ENCODE peak calls at places on chromosomes 16 and 17, in eight cellular contexts. One of them, this sample, is unnamed.
A peak's percentile ranks its signal among the peaks of the same experiment; 100 is the strongest.

GRCh38 chr17:77025781-77026180 is 115.0 kb upstream of the SEC14L1 start:
- DNase-seq in CD4-positive, CD25-positive, alpha-beta regulatory T cell: no peak
- DNase-seq in D721Med: no peak
- DNase-seq in HTR-8/SVneo: no peak
- DNase-seq in GM10248: no peak
- DNase-seq in retina: no peak
- DNase-seq in AG04449: no peak
- DNase-seq in NCI-H345: no peak
- DNase-seq in this sample: no peak

GRCh38 chr16:1180772-1181714 is 28.1 kb downstream of the CACNA1H start:
- DNase-seq in CD4-positive, CD25-positive, alpha-beta regulatory T cell: no peak
- DNase-seq in D721Med: no peak
- DNase-seq in HTR-8/SVneo: no peak
- DNase-seq in GM10248: no peak
- DNase-seq in retina: peak; percentile 75
- DNase-seq in AG04449: no peak
- DNase-seq in NCI-H345: no peak
- DNase-seq in this sample: no peak

GRCh38 chr17:40284085-40284713 is 3.5 kb upstream of the CDC6 start:
- DNase-seq in CD4-positive, CD25-positive, alpha-beta regulatory T cell: no peak
- DNase-seq in D721Med: no peak
- DNase-seq in HTR-8/SVneo: peak; percentile 41
- DNase-seq in GM10248: no peak
- DNase-seq in retina: no peak
- DNase-seq in AG04449: peak; percentile 78
- DNase-seq in NCI-H345: no peak
- DNase-seq in this sample: no peak

GRCh38 chr16:35391328-35391727 is 1931.9 kb downstream of the TP53TG3F start:
- DNase-seq in CD4-positive, CD25-positive, alpha-beta regulatory T cell: peak; percentile 1
- DNase-seq in D721Med: no peak
- DNase-seq in HTR-8/SVneo: no peak
- DNase-seq in GM10248: no peak
- DNase-seq in retina: no peak
- DNase-seq in AG04449: no peak
- DNase-seq in NCI-H345: peak; percentile 33
- DNase-seq in this sample: no peak

GRCh38 chr16:67394271-67395104 is 1.2 kb upstream of the TPPP3 start:
- DNase-seq in CD4-positive, CD25-positive, alpha-beta regulatory T cell: no peak
- DNase-seq in D721Med: no peak
- DNase-seq in HTR-8/SVneo: no peak
- DNase-seq in GM10248: no peak
- DNase-seq in retina: peak; percentile 61
- DNase-seq in AG04449: no peak
- DNase-seq in NCI-H345: no peak
- DNase-seq in this sample: peak; percentile 37

GRCh38 chr17:78812849-78813248 is 27.8 kb downstream of the USP36 start:
- DNase-seq in CD4-positive, CD25-positive, alpha-beta regulatory T cell: no peak
- DNase-seq in D721Med: no peak
- DNase-seq in HTR-8/SVneo: no peak
- DNase-seq in GM10248: no peak
- DNase-seq in retina: no peak
- DNase-seq in AG04449: no peak
- DNase-seq in NCI-H345: no peak
- DNase-seq in this sample: no peak

GRCh38 chr16:15701975-15702970 is 52.2 kb downstream of the NDE1 start:
- DNase-seq in CD4-positive, CD25-positive, alpha-beta regulatory T cell: no peak
- DNase-seq in D721Med: no peak
- DNase-seq in HTR-8/SVneo: no peak
- DNase-seq in GM10248: no peak
- DNase-seq in retina: no peak
- DNase-seq in AG04449: no peak
- DNase-seq in NCI-H345: no peak
- DNase-seq in this sample: no peak

GRCh38 chr17:50882851-50883250 is 16.7 kb upstream of the TOB1 start:
- DNase-seq in CD4-positive, CD25-positive, alpha-beta regulatory T cell: no peak
- DNase-seq in D721Med: no peak
- DNase-seq in HTR-8/SVneo: no peak
- DNase-seq in GM10248: no peak
- DNase-seq in retina: no peak
- DNase-seq in AG04449: no peak
- DNase-seq in NCI-H345: no peak
- DNase-seq in this sample: no peak